ENCODE peak calls at places on chromosomes 6 and 20, in ten cellular contexts. Q is heart right ventricle, W is neural crest cell, T is BJ, B is adrenal gland, Z is body of pancreas, K is fibroblast of the aortic adventitia, M is pancreas, V is GM13977, P is B cell. G is an unnamed sample.

GRCh38 chr6:13635948-13636658 is 21.0 kb downstream of the NOL7 start:
- DNase-seq in Q (no peak), W (no peak), T (no peak), B (no peak), Z (no peak), K (no peak), M (no peak), V (no peak), P (no peak), G (peak; percentile 34)

GRCh38 chr6:137637161-137637560 is 143.0 kb upstream of the OLIG3 start:
- DNase-seq in Q (no peak), W (no peak), T (peak; percentile 95), B (no peak), Z (peak; percentile 40), K (peak; percentile 100), M (no peak), V (no peak), P (no peak), G (peak; percentile 98)

GRCh38 chr6:5208491-5208890 is 52.3 kb downstream of the LYRM4 start:
- DNase-seq in Q (no peak), W (no peak), T (peak; percentile 67), B (no peak), Z (no peak), K (peak; percentile 26), M (no peak), V (no peak), P (no peak), G (peak; percentile 30)

GRCh38 chr6:155248021-155249001 is 15.5 kb upstream of the CLDN20 start:
- DNase-seq in Q (no peak), W (peak; percentile 40), T (no peak), B (peak; percentile 49), Z (peak; percentile 29), K (peak; percentile 80), M (no peak), V (peak; percentile 77), P (peak; percentile 58), G (peak; percentile 78)

GRCh38 chr6:132752255-132752654 is 5.4 kb downstream of the VNN2 start:
- DNase-seq in Q (no peak), W (no peak), T (no peak), B (no peak), Z (no peak), K (no peak), M (no peak), V (no peak), P (no peak), G (no peak)

GRCh38 chr6:164208371-164208770 is 793.9 kb downstream of the QKI start:
- DNase-seq in Q (no peak), W (no peak), T (no peak), B (no peak), Z (no peak), K (no peak), M (no peak), V (no peak), P (no peak), G (no peak)

GRCh38 chr6:75906871-75907270 is 157.8 kb downstream of the MYO6 start:
- DNase-seq in Q (no peak), W (no peak), T (no peak), B (no peak), Z (no peak), K (no peak), M (no peak), V (no peak), P (no peak), G (no peak)

GRCh38 chr6:39056191-39056590 is 7.6 kb downstream of the GLP1R start:
- DNase-seq in Q (no peak), W (no peak), T (no peak), B (no peak), Z (no peak), K (no peak), M (no peak), V (no peak), P (no peak), G (no peak)

GRCh38 chr6:122853259-122853995 is 64.4 kb downstream of the SMPDL3A start:
- DNase-seq in Q (no peak), W (no peak), T (no peak), B (no peak), Z (no peak), K (no peak), M (no peak), V (peak; percentile 29), P (no peak), G (no peak)

GRCh38 chr6:34237722-34238506 is 1.2 kb downstream of the HMGA1 start:
- DNase-seq in Q (peak; percentile 45), W (peak; percentile 49), T (no peak), B (peak; percentile 23), Z (no peak), K (no peak), M (peak; percentile 77), V (peak; percentile 76), P (peak; percentile 88), G (no peak)

GRCh38 chr20:57829805-57830514 is 120.1 kb upstream of the PMEPA1 start:
- DNase-seq in Q (no peak), W (no peak), T (no peak), B (no peak), Z (no peak), K (no peak), M (peak; percentile 22), V (no peak), P (no peak), G (no peak)

GRCh38 chr6:94668896-94669295 is 908.4 kb upstream of the MANEA start:
- DNase-seq in Q (no peak), W (no peak), T (no peak), B (no peak), Z (no peak), K (no peak), M (peak; percentile 11), V (no peak), P (no peak), G (no peak)

GRCh38 chr20:61891476-61891875 is 174.2 kb downstream of the TAF4 start:
- DNase-seq in Q (no peak), W (no peak), T (no peak), B (no peak), Z (no peak), K (no peak), M (peak; percentile 37), V (no peak), P (no peak), G (no peak)

GRCh38 chr6:152993847-152994246 is 8.7 kb downstream of the MTRF1L start:
- DNase-seq in Q (no peak), W (no peak), T (no peak), B (no peak), Z (no peak), K (no peak), M (no peak), V (no peak), P (no peak), G (no peak)

DNA sequence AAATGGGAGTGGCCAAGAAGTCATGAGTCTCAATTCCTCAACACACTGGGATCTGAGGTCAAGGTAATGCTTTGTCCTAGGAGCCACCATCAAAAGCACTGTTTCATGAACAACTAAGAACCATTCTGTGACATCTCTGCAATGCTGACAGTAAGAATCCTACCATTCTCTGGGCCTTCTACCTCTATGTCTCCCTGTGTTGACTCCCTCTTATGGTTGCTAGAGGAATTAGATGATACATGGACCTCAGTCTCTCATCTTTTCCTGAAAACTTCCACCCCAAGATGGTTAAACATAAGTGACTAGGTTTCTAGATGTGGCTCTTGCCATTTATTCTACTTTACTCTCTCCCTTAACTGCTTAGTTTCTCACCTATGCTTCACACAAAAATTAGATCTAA is 9.1 kb downstream of the MTRF1L start:
- DNase-seq in Q (no peak), W (no peak), T (no peak), B (no peak), Z (no peak), K (no peak), M (no peak), V (no peak), P (no peak), G (no peak)
- TF ChIP-seq CTCF in Q (no peak), W (peak; percentile 33), T (no peak), B (no peak), Z (no peak), K (no peak), M (no peak), V (no peak), P (no peak), G (peak; percentile 33)

DNA sequence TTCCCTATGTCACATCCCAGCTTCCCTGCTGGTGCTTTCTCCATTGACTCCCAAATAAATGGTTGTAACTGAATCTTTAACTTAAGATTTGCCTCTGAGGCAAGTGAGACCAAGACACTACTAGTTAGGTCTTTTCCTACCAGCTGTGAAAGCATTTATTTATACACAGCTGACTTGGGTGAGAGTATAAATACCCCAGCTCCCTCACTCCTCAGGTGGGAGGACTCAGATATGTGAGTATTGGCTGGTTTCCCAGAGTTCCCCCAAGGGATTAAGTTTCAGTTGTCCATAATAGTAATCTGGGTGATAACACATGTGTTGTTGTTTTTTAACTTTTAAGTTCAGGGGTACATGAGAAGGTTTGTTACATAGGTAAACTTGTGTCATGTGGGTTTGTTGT is 49.8 kb downstream of the CFAP61 start:
- DNase-seq in Q (no peak), W (no peak), T (no peak), B (no peak), Z (no peak), K (no peak), M (no peak), V (no peak), P (no peak), G (no peak)
- TF ChIP-seq CTCF in Q (no peak), W (no peak), T (no peak), B (no peak), Z (no peak), K (no peak), M (no peak), V (no peak), P (no peak), G (no peak)

DNA sequence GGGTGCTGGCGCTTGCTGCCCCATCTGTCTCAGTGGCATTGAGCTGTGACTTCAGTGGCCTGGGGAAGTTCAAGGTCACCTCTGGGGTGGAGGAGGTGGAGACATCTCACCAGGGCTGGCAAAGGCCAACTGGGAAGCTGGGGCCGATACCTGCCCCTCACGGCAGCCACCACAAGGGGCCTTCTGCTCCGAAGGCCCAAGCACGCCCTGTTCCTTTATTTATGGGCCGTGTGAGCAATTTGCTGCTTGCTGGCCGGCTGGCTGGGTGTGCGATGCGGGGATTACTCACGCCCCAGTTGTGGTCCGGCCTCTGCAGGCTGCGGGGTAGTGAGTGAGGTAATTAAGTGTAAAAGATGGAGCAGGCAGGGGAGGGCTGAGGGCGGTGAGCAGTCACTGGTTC is 13.2 kb upstream of the SCRT2 start:
- DNase-seq in Q (no peak), W (no peak), T (no peak), B (peak; percentile 57), Z (peak; percentile 42), K (no peak), M (no peak), V (no peak), P (no peak), G (no peak)
- TF ChIP-seq CTCF in Q (no peak), W (peak; percentile 29), T (no peak), B (no peak), Z (no peak), K (no peak), M (no peak), V (no peak), P (no peak), G (no peak)

DNA sequence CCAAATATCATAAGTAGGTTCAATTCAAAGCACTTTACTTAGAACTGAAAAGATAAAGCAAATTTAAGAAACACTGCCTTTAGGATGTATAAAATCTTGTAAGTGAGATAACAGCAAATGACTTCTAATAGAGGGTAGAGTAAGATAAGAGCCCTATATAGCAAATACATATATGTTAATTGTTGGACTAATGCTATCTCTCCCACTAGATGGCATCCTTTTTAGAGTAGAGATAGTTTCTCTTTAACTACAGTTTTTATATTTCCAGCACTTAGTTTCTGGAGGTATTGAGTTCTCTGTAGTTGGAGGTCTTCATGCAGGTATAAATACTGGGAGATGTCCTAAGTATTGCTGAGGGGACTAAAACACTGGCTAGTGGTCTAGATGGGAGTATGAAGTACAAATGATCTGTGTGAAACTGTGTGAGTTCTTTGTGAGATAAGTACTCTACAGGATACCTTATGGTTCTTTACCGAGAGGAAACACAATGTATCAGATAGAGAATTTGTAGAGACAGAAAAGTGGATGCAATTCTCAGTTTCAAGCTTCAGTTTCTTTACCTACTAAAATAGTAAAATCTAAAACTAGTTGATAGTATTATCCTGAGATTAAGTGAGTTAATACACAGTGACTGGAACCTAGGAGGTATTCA is 399.3 kb downstream of the KHDRBS2 start:
- DNase-seq in Q (no peak), W (no peak), T (no peak), B (no peak), Z (no peak), K (no peak), M (no peak), V (no peak), P (peak; percentile 8), G (no peak)
- TF ChIP-seq CTCF in Q (no peak), W (peak; percentile 59), T (no peak), B (no peak), Z (no peak), K (no peak), M (no peak), V (peak; percentile 13), P (peak; percentile 37), G (no peak)

G was measured in fibroblast of pulmonary artery.